ENCODE peak calls at places on chromosomes 1 and 21, in ten cellular contexts. J is A673, S is neuronal stem cell, D is esophagus squamous epithelium, N is PC-3, E is GM23338, F is dorsolateral prefrontal cortex, K is spleen, L is substantia nigra, C is fibroblast of lung. A is an unnamed sample.

GRCh38 chr21:46092026-46092764 is 5.7 kb upstream of the COL6A2 start:
- DNase-seq in J (no peak), S (no peak), D (no peak), N (no peak), E (no peak), F (no peak), K (no peak), L (no peak), C (peak; percentile 99), A (no peak)

GRCh38 chr1:44002165-44002564 is 10.8 kb downstream of the CCDC24 start:
- DNase-seq in J (no peak), S (no peak), D (no peak), N (no peak), E (no peak), F (no peak), K (no peak), L (no peak), C (no peak), A (no peak)

GRCh38 chr1:93598396-93598795 is 83.2 kb downstream of the BCAR3 start:
- DNase-seq in J (no peak), S (no peak), D (no peak), N (no peak), E (no peak), F (peak; percentile 11), K (peak; percentile 54), L (no peak), C (no peak), A (no peak)

GRCh38 chr1:213724640-213725536 is 262.9 kb upstream of the PROX1 start:
- DNase-seq in J (peak; percentile 12), S (no peak), D (no peak), N (no peak), E (no peak), F (peak; percentile 47), K (no peak), L (peak; percentile 2), C (peak; percentile 42), A (no peak)

GRCh38 chr1:97999320-97999719 is 78.5 kb upstream of the DPYD start:
- DNase-seq in J (no peak), S (no peak), D (no peak), N (no peak), E (no peak), F (no peak), K (no peak), L (no peak), C (peak; percentile 98), A (peak; percentile 3)

GRCh38 chr1:21292991-21293536 is 2.8 kb upstream of the ECE1 start:
- DNase-seq in J (no peak), S (no peak), D (no peak), N (no peak), E (no peak), F (no peak), K (no peak), L (no peak), C (no peak), A (no peak)

GRCh38 chr21:34017127-34017961 is 56.0 kb upstream of the MRPS6 start:
- DNase-seq in J (no peak), S (no peak), D (no peak), N (no peak), E (no peak), F (no peak), K (no peak), L (no peak), C (peak; percentile 89), A (no peak)

GRCh38 chr1:152888126-152888525 is 10.0 kb downstream of the SMCP start:
- DNase-seq in J (no peak), S (no peak), D (no peak), N (peak; percentile 55), E (no peak), F (no peak), K (no peak), L (no peak), C (no peak), A (no peak)

GRCh38 chr1:61606448-61607312 is 118.3 kb downstream of the TM2D1 start:
- DNase-seq in J (no peak), S (no peak), D (no peak), N (peak; percentile 12), E (no peak), F (no peak), K (no peak), L (no peak), C (peak; percentile 39), A (peak; percentile 59)

DNA sequence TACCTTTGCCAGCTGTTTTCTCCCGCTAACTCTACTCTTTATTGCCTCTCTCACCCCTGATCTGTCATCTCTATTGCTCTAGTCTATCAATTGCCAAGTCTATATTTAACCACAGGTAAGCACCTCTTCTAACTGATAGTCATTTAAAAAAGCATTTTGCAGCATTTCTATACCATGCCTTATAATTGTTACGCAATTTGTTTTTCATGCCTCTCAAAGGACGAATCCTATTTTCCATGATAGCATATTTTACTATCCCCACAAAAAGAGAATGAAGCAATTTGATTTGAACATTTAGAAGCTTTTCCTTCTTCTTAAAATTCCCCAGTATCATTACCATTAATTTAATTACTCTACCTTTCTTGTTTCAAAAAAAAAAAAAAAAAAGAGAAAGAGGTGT is 432.8 kb upstream of the ZP4 start:
- DNase-seq in J (no peak), S (no peak), D (no peak), N (no peak), E (no peak), F (no peak), K (no peak), L (no peak), C (no peak), A (no peak)
- H3K27ac ChIP-seq in J (no peak overlapping the region), S (no peak overlapping the region), D (no peak overlapping the region), N (no peak overlapping the region), E (no peak overlapping the region), F (no peak overlapping the region), K (no peak overlapping the region), L (no peak overlapping the region), C (no peak overlapping the region), A (no peak overlapping the region)

GRCh38 chr1:67415041-67415440 is 15.2 kb downstream of the SERBP1 start:
- DNase-seq in J (no peak), S (no peak), D (no peak), N (no peak), E (no peak), F (no peak), K (no peak), L (no peak), C (no peak), A (no peak)

GRCh38 chr1:67420835-67421492 is 9.2 kb downstream of the SERBP1 start:
- DNase-seq in J (no peak), S (no peak), D (no peak), N (no peak), E (no peak), F (no peak), K (no peak), L (no peak), C (no peak), A (no peak)

GRCh38 chr1:67414574-67414973 is 15.6 kb downstream of the SERBP1 start:
- DNase-seq in J (no peak), S (no peak), D (no peak), N (no peak), E (no peak), F (no peak), K (no peak), L (no peak), C (no peak), A (no peak)

DNA sequence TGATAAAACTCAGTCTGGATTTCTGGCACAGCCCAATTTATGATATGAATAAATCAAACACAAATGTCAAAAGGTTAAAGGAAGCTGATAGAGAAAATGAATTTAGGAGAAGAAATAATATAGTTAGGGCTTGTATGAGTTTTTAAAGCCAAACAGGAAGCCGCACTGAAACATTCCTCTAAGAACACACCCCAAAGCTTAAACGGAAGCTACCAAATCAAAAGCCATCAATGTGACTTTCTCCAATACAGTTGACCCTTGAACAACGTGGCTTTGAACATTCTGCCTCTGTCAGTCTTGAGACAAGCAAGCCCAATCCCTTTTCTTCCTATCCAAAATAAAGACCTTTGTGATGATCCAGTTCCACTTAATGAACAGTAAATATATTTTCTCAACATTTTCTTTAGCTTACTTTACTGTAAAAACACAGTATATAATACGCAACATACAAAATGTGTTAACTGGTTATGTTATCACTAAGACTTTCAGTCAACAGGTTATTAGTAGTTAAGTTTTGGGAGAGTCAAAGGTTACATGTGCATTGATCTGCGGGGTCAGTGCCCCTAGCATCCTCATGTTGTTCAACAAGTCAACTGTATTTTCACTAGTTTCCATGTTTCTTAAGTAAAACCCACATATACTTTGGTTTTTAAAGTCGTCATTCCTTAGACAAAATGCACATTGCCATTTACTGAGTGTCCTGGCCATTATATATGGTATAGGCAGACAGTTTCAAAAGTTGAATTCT is 11.2 kb downstream of the SERBP1 start:
- DNase-seq in J (no peak), S (no peak), D (no peak), N (no peak), E (no peak), F (no peak), K (no peak), L (no peak), C (no peak), A (no peak)
- H3K27ac ChIP-seq in J (no peak overlapping the region), S (no peak overlapping the region), D (peak overlapping the region; percentile 26), N (no peak overlapping the region), E (no peak overlapping the region), F (no peak overlapping the region), K (no peak overlapping the region), L (no peak overlapping the region), C (no peak overlapping the region), A (no peak overlapping the region)

DNA sequence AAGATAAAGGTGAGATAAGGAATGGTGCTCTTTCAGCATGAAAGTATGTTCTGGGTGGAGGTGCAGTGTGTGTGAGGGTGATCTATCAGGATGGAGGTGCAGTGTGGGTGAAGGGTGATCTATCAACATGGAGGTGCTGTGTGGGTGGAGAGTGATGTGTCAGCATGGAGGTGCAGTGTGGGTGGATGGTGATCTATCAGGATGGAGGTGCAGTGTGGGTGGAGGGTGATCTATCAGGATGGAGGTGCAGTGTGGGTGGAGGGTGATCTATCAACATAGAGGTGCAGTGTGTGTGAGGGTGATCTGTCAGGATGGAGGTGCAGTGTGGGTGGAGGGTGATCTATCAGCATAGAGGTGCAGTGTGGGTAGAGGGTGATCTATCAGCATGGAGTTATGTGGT is 12.3 kb upstream of the MAP10 start:
- DNase-seq in J (no peak), S (no peak), D (no peak), N (no peak), E (no peak), F (no peak), K (no peak), L (no peak), C (peak; percentile 23), A (no peak)
- H3K27ac ChIP-seq in J (peak overlapping the region; percentile 78), S (no peak overlapping the region), D (no peak overlapping the region), N (no peak overlapping the region), E (no peak overlapping the region), F (no peak overlapping the region), K (no peak overlapping the region), L (no peak overlapping the region), C (no peak overlapping the region), A (no peak overlapping the region)

DNA sequence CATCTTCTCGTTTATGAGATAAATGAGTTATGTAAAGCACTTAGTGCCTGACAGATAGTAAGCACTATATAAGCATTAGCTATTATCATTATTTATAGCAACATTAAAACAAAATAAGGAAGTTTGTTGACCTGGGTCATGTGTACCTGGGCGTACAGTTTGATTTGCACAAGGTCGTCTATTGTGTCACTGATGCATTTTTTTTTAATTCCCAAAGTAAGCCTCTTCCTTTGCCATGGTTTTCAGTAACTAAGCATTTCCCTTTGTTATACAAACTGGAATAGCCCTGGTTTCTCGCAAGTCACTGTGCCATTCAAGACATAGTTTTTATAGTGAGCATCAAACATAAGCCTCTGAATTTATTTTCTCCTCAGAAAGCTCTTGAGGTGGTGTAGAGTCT is 72.2 kb downstream of the CACHD1 start:
- DNase-seq in J (no peak), S (no peak), D (no peak), N (no peak), E (no peak), F (no peak), K (no peak), L (no peak), C (no peak), A (no peak)
- H3K27ac ChIP-seq in J (no peak overlapping the region), S (no peak overlapping the region), D (peak overlapping the region; percentile 1), N (no peak overlapping the region), E (no peak overlapping the region), F (no peak overlapping the region), K (peak overlapping the region; percentile 75), L (no peak overlapping the region), C (no peak overlapping the region), A (no peak overlapping the region)

A was measured in epithelial cell of prostate.